ENCODE peak calls at places on chromosomes 7 and 10, in five cellular contexts. N, D, R, U and E are unnamed samples. For H3K4me1, the result is how much of the 10 kb centered on the place peaks cover.

GRCh38 chr7:84997626-84998025 is 189.2 kb downstream of the SEMA3D start:
- DNase-seq in D (no peak), N (no peak), U (no peak), R (no peak), E (no peak)

GRCh38 chr7:74183142-74183541 is 9.0 kb downstream of the EIF4H start:
- DNase-seq in R (no peak), D (no peak), U (no peak), N (no peak), E (no peak)

GRCh38 chr7:96657347-96658010 is 52.2 kb downstream of the SEM1 start:
- DNase-seq in D (no peak), U (no peak), R (no peak), N (no peak), E (no peak)

GRCh38 chr7:42107484-42107883 is 129.5 kb downstream of the GLI3 start:
- DNase-seq in N (no peak), U (no peak), D (no peak), R (no peak), E (no peak)

GRCh38 chr7:39465055-39465929 is 100.9 kb upstream of the YAE1 start:
- DNase-seq in D (no peak), R (no peak), N (peak), U (no peak), E (peak)

GRCh38 chr10:96044686-96045085 is 1.3 kb downstream of the CCNJ start:
- DNase-seq in R (no peak), D (no peak), U (no peak), N (no peak), E (no peak)

GRCh38 chr7:91550931-91551330 is 286.7 kb downstream of the FZD1 start:
- DNase-seq in D (no peak), U (no peak), N (no peak), R (no peak), E (no peak)

GRCh38 chr7:131769241-131769640 is 212.8 kb upstream of the PODXL start:
- DNase-seq in D (no peak), R (no peak), U (no peak), N (peak), E (no peak)

GRCh38 chr10:71548494-71548846 is 151.8 kb downstream of the CDH23 start:
- DNase-seq in N (peak), D (no peak), U (no peak), R (no peak), E (no peak)

GRCh38 chr10:55358539-55358938 is 557.5 kb upstream of the PCDH15 start:
- DNase-seq in N (no peak), D (no peak), U (no peak), R (no peak), E (no peak)

GRCh38 chr7:24964177-24964576 is 15.8 kb downstream of the OSBPL3 start:
- DNase-seq in D (no peak), R (no peak), U (no peak), N (no peak), E (no peak)

GRCh38 chr7:2106920-2107319 is 125.8 kb downstream of the MAD1L1 start:
- DNase-seq in R (no peak), D (no peak), U (peak), N (no peak), E (no peak)

GRCh38 chr7:55545496-55545895 is 26.8 kb downstream of the VOPP1 start:
- DNase-seq in R (no peak), D (no peak), N (no peak), U (no peak), E (no peak)

GRCh38 chr7:56083150-56083785 is 9.5 kb downstream of the PHKG1 start:
- DNase-seq in N (no peak), D (no peak), R (no peak), U (peak), E (peak)

GRCh38 chr7:32116436-32116835 is 46.2 kb upstream of the PDE1C start:
- DNase-seq in R (no peak), D (no peak), U (no peak), N (no peak), E (no peak)

GRCh38 chr10:71963756-71964668 is at the start of gene CHST3:
- DNase-seq in D (peak), U (peak), R (no peak), N (no peak), E (peak)

GRCh38 chr7:66514050-66514449 is 114.6 kb upstream of the KCTD7 start:
- DNase-seq in R (no peak), N (no peak), D (no peak), U (no peak), E (no peak)

GRCh38 chr10:90592903-90593302 is 264.9 kb downstream of the HTR7 start:
- DNase-seq in U (no peak), N (peak), D (no peak), R (peak), E (no peak)

DNA sequence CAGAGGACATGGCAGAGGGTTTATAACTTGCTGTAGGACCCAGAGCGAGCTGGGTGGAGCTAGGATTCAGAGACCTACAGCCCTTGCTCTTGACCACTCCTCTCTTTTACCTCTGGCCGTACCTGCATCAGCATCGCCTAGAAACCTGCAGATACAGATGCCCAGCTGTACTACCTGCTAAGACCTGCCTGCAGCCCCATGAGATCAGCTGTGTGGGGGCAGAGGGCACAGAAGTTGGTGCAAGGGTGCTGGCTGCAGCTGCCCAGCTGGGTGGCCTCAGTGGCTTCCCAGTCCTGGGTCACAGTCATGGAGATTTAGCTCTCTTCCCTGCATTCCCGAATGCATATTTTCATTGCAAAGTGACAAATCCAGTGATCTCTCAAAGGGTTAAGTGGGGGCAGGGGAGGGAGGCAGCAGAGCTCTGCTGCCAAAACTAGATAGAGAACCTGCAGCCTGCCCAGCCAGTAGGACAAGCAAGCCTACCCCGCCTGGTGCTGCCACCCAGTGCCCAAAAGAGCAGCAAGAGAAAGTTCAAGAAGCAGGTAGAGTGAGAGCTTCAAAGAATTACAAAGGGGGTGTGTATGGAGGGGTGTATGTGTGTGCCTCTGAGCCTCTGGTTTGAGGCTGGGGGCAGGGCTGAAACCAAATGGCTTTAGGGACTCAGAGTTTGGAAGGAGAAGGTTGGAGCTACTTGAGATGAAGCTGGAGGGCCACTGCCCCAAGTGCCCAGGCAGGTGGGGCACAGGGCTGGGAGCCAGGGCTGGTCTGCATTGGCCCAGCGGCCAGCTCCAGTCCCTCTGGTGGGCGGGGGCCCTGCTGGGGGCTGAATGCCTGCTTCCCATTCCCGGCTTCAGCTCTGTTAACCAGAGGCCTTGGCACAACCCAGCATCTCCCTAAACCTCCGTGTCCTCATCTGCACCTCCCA is 6.8 kb downstream of the FAM241B start:
- DNase-seq in R (no peak), U (no peak), N (peak), D (no peak), E (peak)
- TF ChIP-seq CTCF in R (no peak), U (no peak), N (peak), D (no peak), E (peak)

GRCh38 chr10:73992899-73993788 is 4.8 kb upstream of the VCL start:
- DNase-seq in R (no peak), N (no peak), D (no peak), U (no peak), E (no peak)
- H3K4me1 ChIP-seq in R (under half), N (under half), D (under half), U (under half), E (under half)

GRCh38 chr10:123147635-123148413 is at the start of gene HMX2:
- DNase-seq in N (no peak), U (no peak), R (no peak), D (no peak), E (no peak)
- H3K4me3 ChIP-seq in N (peak), U (no peak), R (peak), D (no peak), E (no peak)

GRCh38 chr10:22657566-22658190 is 56.7 kb downstream of the PIP4K2A start:
- DNase-seq in U (no peak), N (no peak), D (no peak), R (no peak), E (no peak)

GRCh38 chr10:22656056-22656455 is 58.3 kb downstream of the PIP4K2A start:
- DNase-seq in N (no peak), D (no peak), R (no peak), U (no peak), E (no peak)

GRCh38 chr10:22652988-22653431 is 61.4 kb downstream of the PIP4K2A start:
- DNase-seq in D (no peak), U (no peak), R (no peak), N (no peak), E (no peak)

GRCh38 chr10:22657028-22657427 is 57.4 kb downstream of the PIP4K2A start:
- DNase-seq in N (no peak), R (no peak), U (no peak), D (no peak), E (no peak)

DNA sequence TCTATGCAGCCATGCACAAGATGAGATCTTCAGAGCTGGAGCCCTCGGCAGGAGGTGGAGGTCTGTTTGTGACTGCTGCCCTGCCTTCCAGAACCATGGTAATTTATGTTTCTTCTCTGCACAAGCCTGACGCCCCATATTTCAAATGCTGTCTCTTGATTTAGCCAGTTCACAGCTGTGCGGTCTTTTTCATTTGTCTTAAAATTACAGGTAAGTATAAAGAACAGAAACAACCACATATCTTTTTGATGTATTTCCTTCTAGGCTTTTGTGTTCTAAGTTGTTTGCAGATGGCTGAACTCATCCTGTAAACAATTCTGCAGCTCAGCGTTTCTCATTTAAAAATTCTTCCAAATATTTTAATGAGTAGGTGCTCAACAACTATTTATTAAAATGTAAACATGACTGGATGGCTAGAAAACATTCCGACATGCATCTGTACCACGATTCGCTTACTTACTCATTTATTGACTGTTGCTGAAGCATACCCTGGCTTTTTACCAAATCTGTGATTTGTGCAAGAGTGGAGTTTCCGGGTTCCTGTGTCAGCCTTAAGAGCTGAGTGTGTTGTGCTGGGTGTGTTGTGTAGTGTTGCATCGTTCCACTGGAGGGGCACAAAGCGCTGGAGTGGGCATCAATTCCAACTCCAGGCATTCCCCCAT is 58.9 kb downstream of the PIP4K2A start:
- DNase-seq in D (no peak), U (no peak), R (no peak), N (peak), E (no peak)
- TF ChIP-seq CTCF in D (no peak), U (no peak), R (no peak), N (no peak), E (no peak)